ENCODE peak calls at places on chromosomes 3 and 15, in six cellular contexts. R is PC-3, I is OCI-LY7, V is PC-9, O is HCT116, Z is SK-N-SH. Q is an unnamed sample. For H3K9me2, the result is how much of the 10 kb centered on the place peaks cover.

GRCh38 chr3:162738778-162739177 is 1242.2 kb downstream of the OTOL1 start:
- DNase-seq in R (peak), I (no peak), V (no peak), O (no peak), Z (no peak), Q (no peak)

GRCh38 chr15:69390575-69390974 is 23.6 kb upstream of the KIF23 start:
- DNase-seq in R (peak), I (no peak), V (peak), O (no peak), Z (no peak), Q (no peak)

GRCh38 chr3:43345877-43346276 is 59.5 kb downstream of the SNRK start:
- DNase-seq in R (no peak), I (no peak), V (no peak), O (no peak), Z (no peak), Q (no peak)

GRCh38 chr15:89805241-89806216 is 9.1 kb downstream of the ANPEP start:
- DNase-seq in R (no peak), I (no peak), V (no peak), O (no peak), Z (no peak), Q (no peak)

GRCh38 chr15:79970921-79971434 is at the start of gene BCL2A1:
- DNase-seq in R (peak), I (peak), V (no peak), O (no peak), Z (no peak), Q (peak)

GRCh38 chr3:63791974-63792373 is 27.1 kb upstream of the C3orf49 start:
- DNase-seq in R (peak), I (no peak), V (no peak), O (no peak), Z (no peak), Q (peak)

GRCh38 chr15:36066757-36067156 is 512.7 kb upstream of the CDIN1 start:
- DNase-seq in R (no peak), I (no peak), V (no peak), O (no peak), Z (no peak), Q (no peak)

GRCh38 chr3:95899494-95899893 is 914.9 kb upstream of the EPHA6 start:
- DNase-seq in R (peak), I (no peak), V (no peak), O (no peak), Z (no peak), Q (no peak)

GRCh38 chr3:152969557-152970300 is 134.8 kb downstream of the P2RY1 start:
- DNase-seq in R (peak), I (no peak), V (peak), O (no peak), Z (no peak), Q (no peak)

GRCh38 chr3:63864008-63864871 is 573 bp downstream of the ATXN7 start:
- DNase-seq in R (no peak), I (peak), V (peak), O (no peak), Z (peak), Q (peak)

GRCh38 chr3:69214241-69214640 is 91.8 kb upstream of the LMOD3 start:
- DNase-seq in R (peak), I (no peak), V (no peak), O (no peak), Z (no peak), Q (no peak)

GRCh38 chr15:48285329-48286214 is 45.7 kb upstream of the DUT start:
- DNase-seq in R (peak), I (peak), V (peak), O (peak), Z (peak), Q (peak)

GRCh38 chr15:48282186-48282585 is 49.0 kb upstream of the DUT start:
- DNase-seq in R (no peak), I (no peak), V (no peak), O (no peak), Z (no peak), Q (no peak)

GRCh38 chr15:48279608-48280007 is 51.6 kb upstream of the DUT start:
- DNase-seq in R (no peak), I (no peak), V (no peak), O (no peak), Z (no peak), Q (no peak)

GRCh38 chr15:48281674-48282073 is 49.6 kb upstream of the DUT start:
- DNase-seq in R (no peak), I (no peak), V (no peak), O (no peak), Z (no peak), Q (no peak)

GRCh38 chr15:48283361-48284157 is 47.7 kb upstream of the DUT start:
- DNase-seq in R (no peak), I (no peak), V (no peak), O (no peak), Z (no peak), Q (no peak)
- H3K27ac ChIP-seq in R (no peak), I (no peak), V (no peak), O (no peak), Z (no peak), Q (no peak)

GRCh38 chr3:41162541-41162940 is 36.8 kb upstream of the CTNNB1 start:
- DNase-seq in R (no peak), I (no peak), V (no peak), O (no peak), Z (no peak), Q (no peak)

GRCh38 chr3:41164776-41165175 is 34.5 kb upstream of the CTNNB1 start:
- DNase-seq in R (no peak), I (no peak), V (no peak), O (no peak), Z (no peak), Q (no peak)

GRCh38 chr3:41162981-41163380 is 36.3 kb upstream of the CTNNB1 start:
- DNase-seq in R (no peak), I (no peak), V (no peak), O (no peak), Z (no peak), Q (no peak)

GRCh38 chr3:41159581-41160189 is 39.6 kb upstream of the CTNNB1 start:
- DNase-seq in R (peak), I (no peak), V (no peak), O (peak), Z (no peak), Q (peak)

GRCh38 chr3:41163399-41163798 is 35.9 kb upstream of the CTNNB1 start:
- DNase-seq in R (no peak), I (no peak), V (no peak), O (no peak), Z (no peak), Q (peak)
- H3K9me2 ChIP-seq in R (under half), I (under half), V (under half), O (under half), Z (under half), Q (under half)

GRCh38 chr15:72786244-72786641 is 2.7 kb upstream of the ADPGK start:
- DNase-seq in R (no peak), I (no peak), V (no peak), O (no peak), Z (no peak), Q (no peak)

GRCh38 chr15:72782993-72783562 is 480 bp downstream of the ADPGK start:
- DNase-seq in R (peak), I (peak), V (no peak), O (no peak), Z (no peak), Q (no peak)

GRCh38 chr15:72783563-72784232 is at the start of gene ADPGK:
- DNase-seq in R (peak), I (peak), V (peak), O (peak), Z (peak), Q (peak)

GRCh38 chr15:72785452-72786243 is 2.1 kb upstream of the ADPGK start:
- DNase-seq in R (no peak), I (no peak), V (no peak), O (no peak), Z (no peak), Q (peak)

DNA sequence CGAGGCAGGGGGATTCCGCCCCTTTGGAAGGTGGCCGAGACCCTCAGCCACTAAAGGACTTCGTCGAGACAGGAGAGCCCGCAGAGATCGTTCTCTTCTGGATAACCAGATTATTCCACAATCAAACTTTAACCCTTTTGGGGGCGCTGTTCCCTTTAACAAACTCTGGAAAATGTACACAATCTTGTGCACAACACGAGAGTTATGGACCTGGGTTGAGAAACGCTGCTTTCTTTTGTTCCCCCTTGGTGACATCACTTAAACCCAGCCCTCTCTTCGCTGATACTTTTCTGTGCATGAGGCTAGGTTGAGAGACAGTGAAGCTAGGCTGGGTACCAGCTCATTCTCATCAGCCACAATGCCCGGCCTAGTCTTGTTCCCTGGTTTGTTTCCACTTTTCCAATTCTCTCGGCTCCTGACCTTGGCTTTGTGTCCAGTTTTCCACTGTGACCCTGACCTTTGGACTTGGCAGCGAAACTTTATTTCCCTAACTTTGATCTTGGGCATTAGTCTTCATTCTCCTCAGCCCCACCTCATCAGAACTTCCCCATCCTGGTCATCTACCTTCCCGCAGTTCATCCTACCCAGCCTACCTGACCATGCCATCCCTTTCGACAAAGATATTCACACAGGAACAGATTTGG is 797 bp upstream of the ADPGK start:
- DNase-seq in R (peak), I (peak), V (no peak), O (peak), Z (peak), Q (peak)
- TF ChIP-seq CTCF in R (peak), I (peak), V (peak), O (peak), Z (peak), Q (peak)

GRCh38 chr3:71874618-71875017 is 89.7 kb upstream of the PROK2 start:
- DNase-seq in R (no peak), I (no peak), V (no peak), O (no peak), Z (no peak), Q (no peak)
- H3K27ac ChIP-seq in R (no peak), I (no peak), V (no peak), O (no peak), Z (no peak), Q (no peak)

Q was measured in hepatocyte.